ENCODE peak calls at places on chromosome X, in seven cellular contexts. J, N, F, Q, T, R and X are unnamed samples.

GRCh38 chrX:115234220-115234557 is 293 bp upstream of the LRCH2 start:
- DNase-seq in R (no peak), J (no peak), F (no peak), Q (no peak), T (no peak), N (peak; percentile 11), X (no peak)

GRCh38 chrX:68646421-68646820 is 1.0 kb upstream of the STARD8 start:
- DNase-seq in Q (no peak), T (no peak), R (no peak), F (no peak), N (no peak), J (no peak), X (no peak)

GRCh38 chrX:75968293-75968692 is 183.2 kb upstream of the MAGEE2 start:
- DNase-seq in N (no peak), F (no peak), Q (no peak), R (no peak), T (peak; percentile 13), J (no peak), X (no peak)

GRCh38 chrX:47278684-47279083 is 45.9 kb downstream of the USP11 start:
- DNase-seq in J (no peak), F (peak; percentile 30), N (peak; percentile 41), R (no peak), Q (peak; percentile 13), T (no peak), X (no peak)

GRCh38 chrX:69496143-69496542 is 8.0 kb upstream of the NALF2 start:
- DNase-seq in F (no peak), J (no peak), T (no peak), N (no peak), R (no peak), Q (no peak), X (no peak)

GRCh38 chrX:8873956-8874355 is 72.8 kb upstream of the FAM9A start:
- DNase-seq in T (no peak), J (no peak), R (no peak), N (no peak), Q (no peak), F (no peak), X (no peak)

GRCh38 chrX:139776614-139777013 is 68.6 kb upstream of the MCF2 start:
- DNase-seq in N (no peak), J (no peak), R (no peak), F (no peak), Q (no peak), T (no peak), X (no peak)

GRCh38 chrX:108946531-108946930 is 210.2 kb upstream of the IRS4 start:
- DNase-seq in T (no peak), R (no peak), J (no peak), Q (no peak), F (no peak), N (no peak), X (no peak)

GRCh38 chrX:3184176-3184930 is 143.1 kb downstream of the ARSF start:
- DNase-seq in J (peak; percentile 21), T (no peak), R (no peak), N (peak; percentile 94), F (peak; percentile 87), Q (no peak), X (no peak)

GRCh38 chrX:119482497-119483480 is 14.5 kb downstream of the SLC25A5 start:
- DNase-seq in F (peak; percentile 64), J (peak; percentile 32), T (peak; percentile 84), Q (no peak), N (peak; percentile 38), R (peak; percentile 71), X (peak; percentile 43)

GRCh38 chrX:45851434-45851991 is 650.8 kb upstream of the DIPK2B start:
- DNase-seq in J (no peak), R (no peak), F (peak; percentile 61), N (no peak), T (peak; percentile 43), Q (peak; percentile 41), X (no peak)

GRCh38 chrX:329291-329910 is 10.8 kb upstream of the GTPBP6 start:
- DNase-seq in R (peak; percentile 40), Q (no peak), J (no peak), N (no peak), F (no peak), T (no peak), X (no peak)

GRCh38 chrX:56803849-56804681 is 75.0 kb downstream of the NBDY start:
- DNase-seq in N (no peak), F (no peak), Q (no peak), J (no peak), T (no peak), R (no peak), X (no peak)